ENCODE peak calls at places on chromosomes 4 and X, in four cellular contexts. V, Y, L and W are unnamed samples.

GRCh38 chrX:53086464-53086863 is 4.3 kb downstream of the TSPYL2 start:
- DNase-seq in V (no peak), Y (no peak), L (no peak), W (no peak)

GRCh38 chrX:44872319-44872816 is 620 bp upstream of the KDM6A start:
- DNase-seq in V (no peak), Y (peak), L (no peak), W (no peak)

GRCh38 chr4:89549907-89550306 is 242.3 kb upstream of the GPRIN3 start:
- DNase-seq in V (no peak), Y (no peak), L (no peak), W (no peak)

GRCh38 chrX:123581586-123581985 is 151.3 kb downstream of the THOC2 start:
- DNase-seq in V (no peak), Y (no peak), L (no peak), W (no peak)

GRCh38 chr4:81040175-81040659 is 9.7 kb downstream of the BMP3 start:
- DNase-seq in V (no peak), Y (peak), L (no peak), W (no peak)

GRCh38 chr4:183857040-183857439 is 48.1 kb upstream of the STOX2 start:
- DNase-seq in V (no peak), Y (no peak), L (no peak), W (no peak)

GRCh38 chrX:23228454-23228853 is 106.2 kb upstream of the PTCHD1 start:
- DNase-seq in V (no peak), Y (no peak), L (no peak), W (no peak)

GRCh38 chrX:93673869-93674271 is at the start of gene FAM133A:
- DNase-seq in V (no peak), Y (no peak), L (no peak), W (no peak)

GRCh38 chrX:135543924-135544323 is 23.5 kb downstream of the INTS6L start:
- DNase-seq in V (no peak), Y (peak), L (no peak), W (no peak)
- TF ChIP-seq SIN3A in V (no peak), Y (no peak), L (no peak), W (no peak)

GRCh38 chrX:64206556-64207162 is 1.2 kb upstream of the AMER1 start:
- DNase-seq in V (no peak), Y (no peak), L (no peak), W (no peak)

GRCh38 chrX:64204252-64204651 is 1.3 kb downstream of the AMER1 start:
- DNase-seq in V (peak), Y (no peak), L (no peak), W (no peak)

GRCh38 chrX:64205441-64205734 is at the start of gene AMER1:
- DNase-seq in V (no peak), Y (no peak), L (no peak), W (no peak)

GRCh38 chrX:64204701-64205440 is 637 bp downstream of the AMER1 start:
- DNase-seq in V (peak), Y (peak), L (no peak), W (no peak)

GRCh38 chrX:64205735-64206491 is 405 bp upstream of the AMER1 start:
- DNase-seq in V (peak), Y (peak), L (peak), W (peak)
- TF ChIP-seq CTCF in V (peak), Y (peak), L (no peak), W (peak)

GRCh38 chrX:21926527-21927278 is 13.8 kb upstream of the SMS start:
- DNase-seq in V (peak), Y (peak), L (peak), W (peak)
- TF ChIP-seq TCF7L2 in V (no peak), Y (no peak), L (no peak), W (no peak)

GRCh38 chr4:42568610-42569207 is 88.2 kb downstream of the ATP8A1 start:
- DNase-seq in V (peak), Y (peak), L (peak), W (peak)
- TF ChIP-seq SIN3A in V (no peak), Y (no peak), L (no peak), W (no peak)

GRCh38 chrX:153576961-153577360 is 22.0 kb downstream of the CCNQ start:
- DNase-seq in V (no peak), Y (no peak), L (no peak), W (no peak)

GRCh38 chrX:153571159-153571908 is 27.6 kb downstream of the CCNQ start:
- DNase-seq in V (no peak), Y (no peak), L (no peak), W (no peak)

GRCh38 chrX:153576239-153576870 is 22.6 kb downstream of the CCNQ start:
- DNase-seq in V (no peak), Y (no peak), L (no peak), W (no peak)

GRCh38 chrX:153572601-153573000 is 26.3 kb downstream of the CCNQ start:
- DNase-seq in V (no peak), Y (no peak), L (no peak), W (no peak)

DNA sequence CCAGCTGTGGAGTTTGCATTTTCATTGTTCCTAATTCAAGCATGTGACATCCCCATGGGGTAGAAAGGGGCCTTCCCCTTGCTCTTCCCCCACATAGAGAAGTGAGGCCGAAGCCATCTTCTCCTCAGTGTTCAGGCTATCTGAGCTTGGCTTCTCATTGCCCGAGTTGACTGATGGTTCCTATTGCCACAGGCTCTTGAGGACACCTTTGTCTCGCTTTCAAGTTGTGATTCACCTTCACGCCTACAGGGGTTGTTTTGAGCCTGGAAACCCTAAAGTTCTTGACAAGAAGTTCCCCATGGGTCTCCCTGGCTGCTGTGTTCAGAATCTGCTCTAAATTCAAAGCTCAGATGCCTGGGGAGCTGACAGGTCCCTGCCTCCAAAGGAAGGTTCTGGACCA is 24.9 kb downstream of the CCNQ start:
- DNase-seq in V (no peak), Y (peak), L (no peak), W (no peak)
- TF ChIP-seq CTCF in V (no peak), Y (peak), L (no peak), W (no peak)

GRCh38 chr4:129682586-129682985 is 586.6 kb downstream of the C4orf33 start:
- DNase-seq in V (no peak), Y (no peak), L (no peak), W (no peak)

GRCh38 chr4:129675036-129675435 is 579.1 kb downstream of the C4orf33 start:
- DNase-seq in V (no peak), Y (no peak), L (no peak), W (no peak)

GRCh38 chr4:129672941-129673340 is 577.0 kb downstream of the C4orf33 start:
- DNase-seq in V (no peak), Y (no peak), L (no peak), W (no peak)

GRCh38 chr4:129676934-129677333 is 581.0 kb downstream of the C4orf33 start:
- DNase-seq in V (no peak), Y (no peak), L (no peak), W (no peak)
- TF ChIP-seq TCF7L2 in V (no peak), Y (no peak), L (no peak), W (no peak)

DNA sequence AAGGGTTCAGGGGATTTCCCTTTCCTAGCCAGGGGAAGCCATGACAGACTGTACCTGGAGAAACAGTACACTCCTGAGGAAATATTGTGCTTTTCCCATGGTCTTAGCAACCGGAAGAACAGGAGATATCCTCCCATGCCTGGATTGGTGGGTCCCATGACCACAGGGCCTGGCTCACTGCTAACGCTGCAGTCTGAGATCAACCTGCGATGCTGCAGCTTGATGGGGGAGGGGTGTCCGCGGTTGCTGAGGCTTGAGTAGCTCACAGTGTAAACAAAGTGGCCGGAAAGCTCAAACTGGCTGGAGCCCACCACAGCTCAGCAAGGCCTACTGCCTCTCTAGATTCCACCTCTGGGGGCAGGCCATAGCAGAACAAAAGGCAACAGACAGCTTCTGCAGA is 819.5 kb downstream of the TECRL start:
- DNase-seq in V (no peak), Y (no peak), L (no peak), W (no peak)
- TF ChIP-seq SIN3A in V (no peak), Y (no peak), L (no peak), W (no peak)